ENCODE peak calls at places on chromosomes 16 and 17, in five cellular contexts. X is SK-N-SH, V is IMR-90, F is K562, Q is GM12878. T is an unnamed sample.
A peak's percentile ranks its signal among the peaks of the same experiment; 100 is the strongest.

GRCh38 chr17:74610108-74610507 is 13.4 kb downstream of the CD300E start:
- DNase-seq in V (no peak), F (peak; percentile 6), Q (no peak), X (no peak), T (no peak)

GRCh38 chr16:56506941-56507340 is 12.9 kb downstream of the BBS2 start:
- DNase-seq in F (no peak), Q (no peak), V (peak; percentile 80), X (no peak), T (no peak)

GRCh38 chr17:17495448-17496188 is 577 bp downstream of the RASD1 start:
- DNase-seq in F (no peak), X (no peak), V (peak; percentile 4), Q (no peak), T (no peak)

GRCh38 chr17:33970271-33970670 is 284.8 kb upstream of the CCL2 start:
- DNase-seq in X (no peak), V (no peak), Q (no peak), F (no peak), T (no peak)

GRCh38 chr16:78199325-78200022 is 100.0 kb downstream of the WWOX start:
- DNase-seq in Q (no peak), F (no peak), V (no peak), X (no peak), T (no peak)

GRCh38 chr17:48804936-48805411 is 12.1 kb downstream of the TTLL6 start:
- DNase-seq in V (peak; percentile 37), X (peak; percentile 88), Q (no peak), F (peak; percentile 64), T (peak; percentile 96)

GRCh38 chr17:74085434-74085833 is 118.0 kb upstream of the RPL38 start:
- DNase-seq in F (peak; percentile 22), Q (no peak), V (no peak), X (no peak), T (peak; percentile 57)

GRCh38 chr16:84047626-84048025 is 5.0 kb upstream of the SLC38A8 start:
- DNase-seq in X (no peak), Q (no peak), F (no peak), V (no peak), T (no peak)

GRCh38 chr17:70278846-70279465 is 109.6 kb downstream of the KCNJ2 start:
- DNase-seq in Q (no peak), V (peak; percentile 1), X (peak; percentile 17), F (no peak), T (no peak)

GRCh38 chr17:1011760-1012735 is 15.1 kb downstream of the TIMM22 start:
- DNase-seq in Q (no peak), X (no peak), F (no peak), V (no peak), T (no peak)

GRCh38 chr16:49343291-49343690 is 30.3 kb upstream of the C16orf78 start:
- DNase-seq in Q (no peak), V (no peak), X (no peak), F (no peak), T (no peak)

GRCh38 chr17:41629826-41630670 is 5.7 kb upstream of the KRT17 start:
- DNase-seq in F (no peak), Q (no peak), X (no peak), V (no peak), T (no peak)

GRCh38 chr17:61750656-61751055 is 112.7 kb downstream of the BRIP1 start:
- DNase-seq in V (no peak), F (no peak), Q (peak; percentile 80), X (no peak), T (no peak)

GRCh38 chr17:78307887-78308633 is 51.8 kb downstream of the SOCS3 start:
- DNase-seq in F (peak; percentile 52), Q (no peak), V (no peak), X (peak; percentile 51), T (no peak)

GRCh38 chr17:74694081-74694480 is 18.6 kb downstream of the CD300LF start:
- DNase-seq in V (no peak), X (no peak), F (no peak), Q (no peak), T (no peak)

GRCh38 chr17:43768382-43768781 is 9.8 kb upstream of the SOST start:
- DNase-seq in X (no peak), Q (no peak), V (no peak), F (peak; percentile 10), T (no peak)

GRCh38 chr17:74937064-74938051 is 1.7 kb downstream of the OTOP3 start:
- DNase-seq in Q (no peak), X (no peak), F (no peak), V (no peak), T (no peak)

GRCh38 chr16:46929378-46930332 is 43.8 kb downstream of the DNAJA2 start:
- DNase-seq in F (peak; percentile 79), X (peak; percentile 92), V (peak; percentile 45), Q (no peak), T (peak; percentile 81)

GRCh38 chr16:74740795-74741304 is 33.8 kb downstream of the FA2H start:
- DNase-seq in F (no peak), X (no peak), Q (no peak), V (no peak), T (peak; percentile 95)

GRCh38 chr17:43599835-43600234 is 53.7 kb upstream of the ETV4 start:
- DNase-seq in Q (no peak), V (peak; percentile 87), X (no peak), F (no peak), T (peak; percentile 52)

GRCh38 chr17:30236807-30237206 is 1.3 kb upstream of the SLC6A4 start:
- DNase-seq in F (no peak), Q (no peak), V (no peak), X (peak; percentile 87), T (peak; percentile 91)

GRCh38 chr17:57256708-57257112 is 387 bp downstream of the MSI2 start:
- DNase-seq in X (no peak), Q (no peak), V (no peak), F (peak; percentile 51), T (no peak)

GRCh38 chr16:83728518-83728917 is 79.3 kb upstream of the HSBP1 start:
- DNase-seq in F (no peak), V (no peak), X (no peak), Q (no peak), T (no peak)

GRCh38 chr16:85159226-85159980 is 47.1 kb upstream of the CIBAR2 start:
- DNase-seq in V (no peak), F (no peak), X (no peak), Q (no peak), T (no peak)

GRCh38 chr16:53821487-53821886 is 117.5 kb downstream of the FTO start:
- DNase-seq in Q (no peak), V (peak; percentile 42), F (no peak), X (no peak), T (no peak)

GRCh38 chr17:80028030-80028429 is 7.6 kb downstream of the TBC1D16 start:
- DNase-seq in X (no peak), F (no peak), V (no peak), Q (no peak), T (no peak)

DNA sequence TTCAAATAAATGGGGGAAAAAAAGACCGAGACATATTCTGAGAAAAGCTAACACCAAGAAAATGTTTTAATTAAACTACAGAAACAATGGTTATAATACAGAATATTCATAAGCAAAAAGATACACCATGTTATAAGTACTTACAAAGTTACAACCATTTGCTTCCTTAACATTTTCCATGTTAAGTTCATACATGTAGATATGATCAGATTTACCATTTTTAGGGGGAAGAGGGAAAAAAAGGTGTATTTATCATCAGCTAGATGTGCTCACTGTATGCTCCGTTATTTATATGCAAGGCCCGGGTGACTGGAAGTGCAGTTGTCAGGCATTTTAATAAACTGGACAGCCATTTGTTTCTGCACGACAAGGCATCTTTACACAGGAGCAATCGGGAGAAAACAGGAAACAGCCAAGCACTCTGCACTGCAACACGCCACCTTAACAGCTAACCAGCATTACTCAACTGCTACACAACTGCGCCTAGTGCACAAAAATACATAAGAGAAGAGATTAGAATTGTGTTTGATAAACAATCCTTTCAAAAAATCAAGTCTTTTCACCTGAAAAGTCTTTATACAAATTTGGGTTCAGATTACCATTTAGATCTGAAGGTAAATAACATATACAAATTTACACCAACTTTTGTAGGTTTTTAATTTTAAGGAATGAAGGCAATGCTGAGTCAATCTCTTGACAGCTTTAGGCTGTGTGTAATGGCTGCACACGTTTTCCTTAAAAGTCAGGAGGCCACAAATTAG is 2.9 kb downstream of the SRSF2 start:
- DNase-seq in X (no peak), F (peak; percentile 47), V (peak; percentile 49), Q (no peak), T (peak; percentile 36)
- H3K4me3 ChIP-seq in X (peak overlapping the region; percentile 91), F (peak overlapping the region; percentile 91), V (peak overlapping the region; percentile 2), Q (peak overlapping the region; percentile 87), T (peak overlapping the region; percentile 95)

DNA sequence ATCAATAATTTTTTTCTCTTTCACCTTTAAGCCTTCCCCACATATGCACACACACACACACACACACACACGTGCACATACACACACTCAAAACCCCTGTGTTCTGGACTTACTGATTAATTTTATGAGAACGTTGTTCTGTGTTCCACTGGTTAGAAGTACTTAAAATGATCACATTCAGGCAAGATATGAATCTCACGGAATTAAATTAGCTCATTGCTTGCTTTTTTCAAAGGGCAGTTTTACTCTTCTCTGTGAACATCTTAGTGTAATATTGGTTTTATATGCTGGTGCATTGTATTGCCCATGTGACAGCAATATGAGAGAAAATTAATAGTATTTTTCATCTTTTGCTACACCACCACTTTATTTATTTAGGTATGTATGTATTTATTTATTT is 377.3 kb upstream of the RBFOX1 start:
- DNase-seq in X (no peak), F (no peak), Q (no peak), V (no peak), T (no peak)
- TF ChIP-seq RCOR1 in X (no peak), F (no peak), Q (no peak), V (no peak), T (no peak)

GRCh38 chr17:46817151-46817900 is 1.2 kb downstream of the WNT3 start:
- DNase-seq in X (no peak), Q (no peak), F (no peak), V (no peak), T (no peak)
- H3K4me3 ChIP-seq in X (no peak overlapping the region), Q (no peak overlapping the region), F (no peak overlapping the region), V (no peak overlapping the region), T (no peak overlapping the region)

GRCh38 chr17:39759204-39759603 is 21.5 kb downstream of the GRB7 start:
- DNase-seq in V (no peak), Q (no peak), X (no peak), F (no peak), T (no peak)

GRCh38 chr17:39757931-39758873 is 20.5 kb downstream of the GRB7 start:
- DNase-seq in Q (peak; percentile 90), F (no peak), X (no peak), V (no peak), T (no peak)

GRCh38 chr17:39763046-39763800 is 25.5 kb downstream of the GRB7 start:
- DNase-seq in V (peak; percentile 35), X (no peak), Q (no peak), F (no peak), T (no peak)

GRCh38 chr17:39765159-39765558 is 27.4 kb downstream of the GRB7 start:
- DNase-seq in F (no peak), X (no peak), V (no peak), Q (no peak), T (no peak)

GRCh38 chr17:39761861-39762496 is 24.2 kb downstream of the GRB7 start:
- DNase-seq in V (no peak), F (no peak), Q (no peak), X (no peak), T (no peak)
- TF ChIP-seq RCOR1 in V (no peak), F (no peak), Q (no peak), X (no peak), T (no peak)

GRCh38 chr17:7851438-7852261 is 3.2 kb upstream of the TMEM88 start:
- DNase-seq in Q (peak; percentile 73), V (peak; percentile 81), F (peak; percentile 53), X (peak; percentile 94), T (peak; percentile 93)
- H3K4me3 ChIP-seq in Q (peak overlapping the region; percentile 41), V (no peak overlapping the region), F (no peak overlapping the region), X (peak overlapping the region; percentile 3), T (no peak overlapping the region)

T was measured in A549.